ENCODE peak calls at places on chromosome 22, in six cellular contexts. One of them, this sample, is unnamed.

GRCh38 chr22:19714320-19715252 is at the start of gene SEPTIN5:
- DNase-seq in colonic mucosa: no peak
- DNase-seq in tibial nerve: no peak
- DNase-seq in activated CD8-positive, alpha-beta T cell treated with anti-CD3 and anti-CD28 coated beads for 36 hours: no peak
- DNase-seq in GM10248: no peak
- DNase-seq in esophagus squamous epithelium: no peak
- DNase-seq in this sample: no peak

GRCh38 chr22:22558071-22558971 is 744 bp downstream of the PRAME start:
- DNase-seq in tibial nerve: no peak
- DNase-seq in colonic mucosa: no peak
- DNase-seq in GM10248: no peak
- DNase-seq in esophagus squamous epithelium: no peak
- DNase-seq in activated CD8-positive, alpha-beta T cell treated with anti-CD3 and anti-CD28 coated beads for 36 hours: no peak
- DNase-seq in this sample: no peak

GRCh38 chr22:20000246-20001081 is 16.2 kb downstream of the ARVCF start:
- DNase-seq in GM10248: no peak
- DNase-seq in colonic mucosa: no peak
- DNase-seq in tibial nerve: no peak
- DNase-seq in esophagus squamous epithelium: no peak
- DNase-seq in activated CD8-positive, alpha-beta T cell treated with anti-CD3 and anti-CD28 coated beads for 36 hours: no peak
- DNase-seq in this sample: no peak

GRCh38 chr22:47168900-47169800 is 406.7 kb downstream of the TBC1D22A start:
- DNase-seq in tibial nerve: peak; percentile 5
- DNase-seq in esophagus squamous epithelium: no peak
- DNase-seq in colonic mucosa: no peak
- DNase-seq in GM10248: no peak
- DNase-seq in activated CD8-positive, alpha-beta T cell treated with anti-CD3 and anti-CD28 coated beads for 36 hours: peak; percentile 10
- DNase-seq in this sample: no peak

GRCh38 chr22:27206001-27206746 is 548.8 kb downstream of the MIAT start:
- DNase-seq in colonic mucosa: no peak
- DNase-seq in activated CD8-positive, alpha-beta T cell treated with anti-CD3 and anti-CD28 coated beads for 36 hours: no peak
- DNase-seq in tibial nerve: no peak
- DNase-seq in GM10248: no peak
- DNase-seq in esophagus squamous epithelium: no peak
- DNase-seq in this sample: no peak

GRCh38 chr22:19845369-19845722 is 9.3 kb downstream of the GNB1L start:
- DNase-seq in GM10248: no peak
- DNase-seq in tibial nerve: no peak
- DNase-seq in colonic mucosa: no peak
- DNase-seq in esophagus squamous epithelium: no peak
- DNase-seq in activated CD8-positive, alpha-beta T cell treated with anti-CD3 and anti-CD28 coated beads for 36 hours: no peak
- DNase-seq in this sample: no peak

GRCh38 chr22:19671316-19671715 is 43.0 kb upstream of the SEPTIN5 start:
- DNase-seq in GM10248: peak; percentile 2
- DNase-seq in activated CD8-positive, alpha-beta T cell treated with anti-CD3 and anti-CD28 coated beads for 36 hours: no peak
- DNase-seq in colonic mucosa: no peak
- DNase-seq in tibial nerve: no peak
- DNase-seq in esophagus squamous epithelium: no peak
- DNase-seq in this sample: no peak

GRCh38 chr22:48645766-48646165 is 1181.9 kb downstream of the BRD1 start:
- DNase-seq in tibial nerve: no peak
- DNase-seq in activated CD8-positive, alpha-beta T cell treated with anti-CD3 and anti-CD28 coated beads for 36 hours: no peak
- DNase-seq in GM10248: no peak
- DNase-seq in colonic mucosa: no peak
- DNase-seq in esophagus squamous epithelium: no peak
- DNase-seq in this sample: no peak

GRCh38 chr22:38871360-38872171 is 450 bp downstream of the CBX6 start:
- DNase-seq in colonic mucosa: no peak
- DNase-seq in esophagus squamous epithelium: no peak
- DNase-seq in GM10248: no peak
- DNase-seq in activated CD8-positive, alpha-beta T cell treated with anti-CD3 and anti-CD28 coated beads for 36 hours: peak; percentile 44
- DNase-seq in tibial nerve: no peak
- DNase-seq in this sample: no peak

GRCh38 chr22:25182131-25183110 is 17.2 kb upstream of the CRYBB3 start:
- DNase-seq in tibial nerve: no peak
- DNase-seq in esophagus squamous epithelium: no peak
- DNase-seq in GM10248: no peak
- DNase-seq in colonic mucosa: no peak
- DNase-seq in activated CD8-positive, alpha-beta T cell treated with anti-CD3 and anti-CD28 coated beads for 36 hours: no peak
- DNase-seq in this sample: no peak

GRCh38 chr22:27801197-27801615 is 350 bp downstream of the MN1 start:
- DNase-seq in colonic mucosa: no peak
- DNase-seq in GM10248: no peak
- DNase-seq in esophagus squamous epithelium: no peak
- DNase-seq in tibial nerve: no peak
- DNase-seq in activated CD8-positive, alpha-beta T cell treated with anti-CD3 and anti-CD28 coated beads for 36 hours: peak; percentile 36
- DNase-seq in this sample: peak; percentile 56

GRCh38 chr22:29108137-29108536 is 35.3 kb downstream of the KREMEN1 start:
- DNase-seq in activated CD8-positive, alpha-beta T cell treated with anti-CD3 and anti-CD28 coated beads for 36 hours: no peak
- DNase-seq in GM10248: no peak
- DNase-seq in esophagus squamous epithelium: no peak
- DNase-seq in colonic mucosa: no peak
- DNase-seq in tibial nerve: no peak
- DNase-seq in this sample: no peak

GRCh38 chr22:22407061-22407460 is 101.5 kb downstream of the ZNF280B start:
- DNase-seq in colonic mucosa: no peak
- DNase-seq in tibial nerve: no peak
- DNase-seq in GM10248: no peak
- DNase-seq in esophagus squamous epithelium: no peak
- DNase-seq in activated CD8-positive, alpha-beta T cell treated with anti-CD3 and anti-CD28 coated beads for 36 hours: no peak
- DNase-seq in this sample: no peak

GRCh38 chr22:23376256-23376655 is 195.9 kb downstream of the BCR start:
- DNase-seq in colonic mucosa: peak; percentile 59
- DNase-seq in activated CD8-positive, alpha-beta T cell treated with anti-CD3 and anti-CD28 coated beads for 36 hours: peak; percentile 74
- DNase-seq in tibial nerve: no peak
- DNase-seq in GM10248: peak; percentile 57
- DNase-seq in esophagus squamous epithelium: no peak
- DNase-seq in this sample: peak; percentile 74

GRCh38 chr22:43128928-43129424 is 14.2 kb downstream of the MCAT start:
- DNase-seq in tibial nerve: no peak
- DNase-seq in activated CD8-positive, alpha-beta T cell treated with anti-CD3 and anti-CD28 coated beads for 36 hours: peak; percentile 14
- DNase-seq in colonic mucosa: peak; percentile 86
- DNase-seq in GM10248: peak; percentile 59
- DNase-seq in esophagus squamous epithelium: no peak
- DNase-seq in this sample: peak; percentile 56

GRCh38 chr22:44814266-44815098 is 62.1 kb downstream of the ARHGAP8 start:
- DNase-seq in activated CD8-positive, alpha-beta T cell treated with anti-CD3 and anti-CD28 coated beads for 36 hours: no peak
- DNase-seq in GM10248: no peak
- DNase-seq in esophagus squamous epithelium: no peak
- DNase-seq in colonic mucosa: no peak
- DNase-seq in tibial nerve: no peak
- DNase-seq in this sample: no peak

GRCh38 chr22:25741692-25742626 is at the start of gene MYO18B:
- DNase-seq in tibial nerve: no peak
- DNase-seq in esophagus squamous epithelium: no peak
- DNase-seq in GM10248: no peak
- DNase-seq in colonic mucosa: no peak
- DNase-seq in activated CD8-positive, alpha-beta T cell treated with anti-CD3 and anti-CD28 coated beads for 36 hours: no peak
- DNase-seq in this sample: no peak

GRCh38 chr22:32854351-32854804 is 52.9 kb downstream of the TIMP3 start:
- DNase-seq in tibial nerve: no peak
- DNase-seq in activated CD8-positive, alpha-beta T cell treated with anti-CD3 and anti-CD28 coated beads for 36 hours: no peak
- DNase-seq in esophagus squamous epithelium: no peak
- DNase-seq in colonic mucosa: no peak
- DNase-seq in GM10248: no peak
- DNase-seq in this sample: no peak

GRCh38 chr22:43308451-43309235 is 34.5 kb downstream of the SCUBE1 start:
- DNase-seq in tibial nerve: no peak
- DNase-seq in activated CD8-positive, alpha-beta T cell treated with anti-CD3 and anti-CD28 coated beads for 36 hours: no peak
- DNase-seq in esophagus squamous epithelium: no peak
- DNase-seq in GM10248: no peak
- DNase-seq in colonic mucosa: no peak
- DNase-seq in this sample: no peak

GRCh38 chr22:24871611-24872205 is 65.7 kb downstream of the SGSM1 start:
- DNase-seq in esophagus squamous epithelium: no peak
- DNase-seq in GM10248: no peak
- DNase-seq in colonic mucosa: no peak
- DNase-seq in tibial nerve: no peak
- DNase-seq in activated CD8-positive, alpha-beta T cell treated with anti-CD3 and anti-CD28 coated beads for 36 hours: no peak
- DNase-seq in this sample: no peak

GRCh38 chr22:44120314-44120704 is 60.4 kb upstream of the PARVG start:
- DNase-seq in colonic mucosa: no peak
- DNase-seq in activated CD8-positive, alpha-beta T cell treated with anti-CD3 and anti-CD28 coated beads for 36 hours: no peak
- DNase-seq in GM10248: no peak
- DNase-seq in esophagus squamous epithelium: no peak
- DNase-seq in tibial nerve: no peak
- DNase-seq in this sample: no peak

GRCh38 chr22:30210235-30210831 is 36.2 kb downstream of the LIF start:
- DNase-seq in tibial nerve: no peak
- DNase-seq in colonic mucosa: no peak
- DNase-seq in GM10248: no peak
- DNase-seq in activated CD8-positive, alpha-beta T cell treated with anti-CD3 and anti-CD28 coated beads for 36 hours: no peak
- DNase-seq in esophagus squamous epithelium: no peak
- DNase-seq in this sample: no peak

GRCh38 chr22:29195118-29195963 is 10.4 kb upstream of the EMID1 start:
- DNase-seq in activated CD8-positive, alpha-beta T cell treated with anti-CD3 and anti-CD28 coated beads for 36 hours: no peak
- DNase-seq in GM10248: peak; percentile 19
- DNase-seq in tibial nerve: no peak
- DNase-seq in esophagus squamous epithelium: no peak
- DNase-seq in colonic mucosa: no peak
- DNase-seq in this sample: no peak

GRCh38 chr22:37516456-37516855 is 2.8 kb downstream of the CARD10 start:
- DNase-seq in GM10248: no peak
- DNase-seq in esophagus squamous epithelium: no peak
- DNase-seq in colonic mucosa: no peak
- DNase-seq in activated CD8-positive, alpha-beta T cell treated with anti-CD3 and anti-CD28 coated beads for 36 hours: no peak
- DNase-seq in tibial nerve: no peak
- DNase-seq in this sample: no peak

GRCh38 chr22:37517826-37518450 is 1.3 kb downstream of the CARD10 start:
- DNase-seq in esophagus squamous epithelium: no peak
- DNase-seq in activated CD8-positive, alpha-beta T cell treated with anti-CD3 and anti-CD28 coated beads for 36 hours: no peak
- DNase-seq in colonic mucosa: no peak
- DNase-seq in tibial nerve: no peak
- DNase-seq in GM10248: no peak
- DNase-seq in this sample: no peak

GRCh38 chr22:37518509-37519267 is 527 bp downstream of the CARD10 start:
- DNase-seq in activated CD8-positive, alpha-beta T cell treated with anti-CD3 and anti-CD28 coated beads for 36 hours: no peak
- DNase-seq in esophagus squamous epithelium: no peak
- DNase-seq in colonic mucosa: peak; percentile 73
- DNase-seq in tibial nerve: no peak
- DNase-seq in GM10248: no peak
- DNase-seq in this sample: no peak

GRCh38 chr22:37514526-37515051 is 4.6 kb downstream of the CARD10 start:
- DNase-seq in esophagus squamous epithelium: no peak
- DNase-seq in tibial nerve: no peak
- DNase-seq in colonic mucosa: no peak
- DNase-seq in activated CD8-positive, alpha-beta T cell treated with anti-CD3 and anti-CD28 coated beads for 36 hours: no peak
- DNase-seq in GM10248: no peak
- DNase-seq in this sample: no peak

GRCh38 chr22:37515902-37516301 is 3.3 kb downstream of the CARD10 start:
- DNase-seq in tibial nerve: no peak
- DNase-seq in esophagus squamous epithelium: no peak
- DNase-seq in colonic mucosa: no peak
- DNase-seq in GM10248: no peak
- DNase-seq in activated CD8-positive, alpha-beta T cell treated with anti-CD3 and anti-CD28 coated beads for 36 hours: no peak
- DNase-seq in this sample: no peak
- TF ChIP-seq CTCF in tibial nerve: no peak
- TF ChIP-seq CTCF in esophagus squamous epithelium: no peak
- TF ChIP-seq CTCF in colonic mucosa: no peak
- TF ChIP-seq CTCF in GM10248: no peak
- TF ChIP-seq CTCF in activated CD8-positive, alpha-beta T cell treated with anti-CD3 and anti-CD28 coated beads for 36 hours: no peak
- TF ChIP-seq CTCF in this sample: no peak

GRCh38 chr22:31613904-31614296 is 48.1 kb downstream of the PISD start:
- DNase-seq in GM10248: no peak
- DNase-seq in esophagus squamous epithelium: no peak
- DNase-seq in tibial nerve: no peak
- DNase-seq in activated CD8-positive, alpha-beta T cell treated with anti-CD3 and anti-CD28 coated beads for 36 hours: no peak
- DNase-seq in colonic mucosa: no peak
- DNase-seq in this sample: no peak
- TF ChIP-seq CTCF in GM10248: no peak
- TF ChIP-seq CTCF in esophagus squamous epithelium: no peak
- TF ChIP-seq CTCF in tibial nerve: no peak
- TF ChIP-seq CTCF in activated CD8-positive, alpha-beta T cell treated with anti-CD3 and anti-CD28 coated beads for 36 hours: no peak
- TF ChIP-seq CTCF in colonic mucosa: no peak
- TF ChIP-seq CTCF in this sample: no peak

GRCh38 chr22:41935015-41935908 is 8.7 kb upstream of the TNFRSF13C start:
- DNase-seq in GM10248: no peak
- DNase-seq in tibial nerve: no peak
- DNase-seq in colonic mucosa: no peak
- DNase-seq in esophagus squamous epithelium: no peak
- DNase-seq in activated CD8-positive, alpha-beta T cell treated with anti-CD3 and anti-CD28 coated beads for 36 hours: no peak
- DNase-seq in this sample: no peak

GRCh38 chr22:41943661-41944209 is 3.2 kb downstream of the CENPM start:
- DNase-seq in colonic mucosa: peak; percentile 66
- DNase-seq in activated CD8-positive, alpha-beta T cell treated with anti-CD3 and anti-CD28 coated beads for 36 hours: no peak
- DNase-seq in tibial nerve: no peak
- DNase-seq in GM10248: no peak
- DNase-seq in esophagus squamous epithelium: no peak
- DNase-seq in this sample: no peak

GRCh38 chr22:41940853-41941765 is 5.8 kb downstream of the CENPM start:
- DNase-seq in activated CD8-positive, alpha-beta T cell treated with anti-CD3 and anti-CD28 coated beads for 36 hours: peak; percentile 91
- DNase-seq in colonic mucosa: peak; percentile 89
- DNase-seq in esophagus squamous epithelium: no peak
- DNase-seq in GM10248: peak; percentile 72
- DNase-seq in tibial nerve: peak; percentile 80
- DNase-seq in this sample: peak; percentile 67

GRCh38 chr22:41936894-41937169 is 10.1 kb downstream of the CENPM start:
- DNase-seq in colonic mucosa: no peak
- DNase-seq in esophagus squamous epithelium: no peak
- DNase-seq in tibial nerve: no peak
- DNase-seq in GM10248: no peak
- DNase-seq in activated CD8-positive, alpha-beta T cell treated with anti-CD3 and anti-CD28 coated beads for 36 hours: no peak
- DNase-seq in this sample: no peak

DNA sequence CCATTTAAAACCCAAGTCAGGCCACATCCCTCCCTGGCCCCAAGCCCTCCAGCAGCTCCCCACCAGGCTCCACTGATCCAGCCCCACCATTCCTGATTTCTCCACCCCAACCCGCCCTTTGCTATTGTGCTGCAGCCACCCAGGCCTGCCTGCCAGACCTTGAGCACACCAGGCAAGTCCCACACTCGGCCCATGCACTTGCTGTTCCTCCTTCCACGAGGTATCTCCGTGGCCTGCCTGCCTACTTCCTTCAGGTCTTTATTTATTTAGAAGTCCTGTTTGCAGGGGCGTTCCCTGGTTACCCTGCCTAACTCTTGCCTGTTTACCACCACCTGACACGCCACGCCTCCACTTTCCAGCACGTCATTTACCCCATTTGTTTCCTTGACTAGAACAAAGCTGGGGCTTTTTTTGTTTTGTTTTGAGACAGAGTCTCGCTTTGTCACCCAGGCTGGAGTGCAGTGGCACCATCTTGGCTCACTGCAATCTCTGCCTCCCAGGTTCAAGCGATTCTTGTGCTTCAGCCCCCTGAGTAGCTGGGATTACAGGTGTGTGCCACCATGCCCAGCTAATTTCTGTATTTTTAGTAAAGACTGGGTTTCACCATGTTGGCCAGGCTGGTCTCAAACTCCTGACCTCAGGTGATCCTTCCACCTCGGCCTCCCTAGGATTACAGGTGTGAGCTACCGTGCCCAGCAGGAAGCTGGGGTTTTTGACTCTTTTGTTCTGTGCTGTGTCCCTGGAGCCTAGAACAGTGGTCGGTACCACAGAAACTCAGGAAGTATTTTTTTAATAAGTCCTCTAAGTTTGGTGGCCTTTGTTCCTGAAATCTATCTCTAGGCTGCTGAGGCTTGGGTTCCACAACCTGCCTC is 6.7 kb downstream of the CENPM start:
- DNase-seq in tibial nerve: no peak
- DNase-seq in colonic mucosa: peak; percentile 95
- DNase-seq in GM10248: peak; percentile 84
- DNase-seq in activated CD8-positive, alpha-beta T cell treated with anti-CD3 and anti-CD28 coated beads for 36 hours: peak; percentile 100
- DNase-seq in esophagus squamous epithelium: peak; percentile 81
- DNase-seq in this sample: peak; percentile 81
- TF ChIP-seq CTCF in tibial nerve: no peak
- TF ChIP-seq CTCF in colonic mucosa: no peak
- TF ChIP-seq CTCF in GM10248: no peak
- TF ChIP-seq CTCF in activated CD8-positive, alpha-beta T cell treated with anti-CD3 and anti-CD28 coated beads for 36 hours: no peak
- TF ChIP-seq CTCF in esophagus squamous epithelium: no peak
- TF ChIP-seq CTCF in this sample: no peak

GRCh38 chr22:37819100-37819433 is 4.1 kb upstream of the GALR3 start:
- DNase-seq in colonic mucosa: no peak
- DNase-seq in esophagus squamous epithelium: no peak
- DNase-seq in tibial nerve: no peak
- DNase-seq in GM10248: no peak
- DNase-seq in activated CD8-positive, alpha-beta T cell treated with anti-CD3 and anti-CD28 coated beads for 36 hours: no peak
- DNase-seq in this sample: no peak
- TF ChIP-seq CTCF in colonic mucosa: no peak
- TF ChIP-seq CTCF in esophagus squamous epithelium: no peak
- TF ChIP-seq CTCF in tibial nerve: no peak
- TF ChIP-seq CTCF in GM10248: no peak
- TF ChIP-seq CTCF in activated CD8-positive, alpha-beta T cell treated with anti-CD3 and anti-CD28 coated beads for 36 hours: no peak
- TF ChIP-seq CTCF in this sample: no peak

This sample was measured in GM20000.